ENCODE peak calls at places on chromosomes 1 and 21, in nine cellular contexts. One of them, this sample, is unnamed.

GRCh38 chr1:147072371-147073061 is 99.8 kb downstream of the PRKAB2 start:
- DNase-seq in ACHN: no peak
- DNase-seq in EH: peak; percentile 14
- DNase-seq in GM13977: no peak
- DNase-seq in glomerular endothelial cell: no peak
- DNase-seq in colonic mucosa: no peak
- DNase-seq in esophagus muscularis mucosa: no peak
- DNase-seq in activated T-cell treated with anti-CD3 and anti-CD28 coated beads, Interleukin-2, amount 50 U/mL, for 48 hours: peak; percentile 39
- DNase-seq in NCI-H2029: no peak
- DNase-seq in this sample: peak; percentile 82

GRCh38 chr1:30745156-30745833 is 12.3 kb downstream of the LAPTM5 start:
- DNase-seq in EH: no peak
- DNase-seq in esophagus muscularis mucosa: no peak
- DNase-seq in colonic mucosa: no peak
- DNase-seq in NCI-H2029: no peak
- DNase-seq in glomerular endothelial cell: no peak
- DNase-seq in GM13977: no peak
- DNase-seq in activated T-cell treated with anti-CD3 and anti-CD28 coated beads, Interleukin-2, amount 50 U/mL, for 48 hours: peak; percentile 49
- DNase-seq in ACHN: no peak
- DNase-seq in this sample: no peak

GRCh38 chr1:207711285-207711684 is 40.6 kb upstream of the CD46 start:
- DNase-seq in esophagus muscularis mucosa: no peak
- DNase-seq in colonic mucosa: no peak
- DNase-seq in NCI-H2029: no peak
- DNase-seq in GM13977: no peak
- DNase-seq in activated T-cell treated with anti-CD3 and anti-CD28 coated beads, Interleukin-2, amount 50 U/mL, for 48 hours: no peak
- DNase-seq in glomerular endothelial cell: no peak
- DNase-seq in EH: peak; percentile 43
- DNase-seq in ACHN: peak; percentile 39
- DNase-seq in this sample: no peak

GRCh38 chr1:228030451-228031201 is 23.8 kb downstream of the WNT3A start:
- DNase-seq in ACHN: no peak
- DNase-seq in colonic mucosa: no peak
- DNase-seq in NCI-H2029: no peak
- DNase-seq in GM13977: no peak
- DNase-seq in activated T-cell treated with anti-CD3 and anti-CD28 coated beads, Interleukin-2, amount 50 U/mL, for 48 hours: no peak
- DNase-seq in glomerular endothelial cell: no peak
- DNase-seq in EH: no peak
- DNase-seq in esophagus muscularis mucosa: no peak
- DNase-seq in this sample: no peak

GRCh38 chr1:38289034-38289433 is 242.4 kb upstream of the POU3F1 start:
- DNase-seq in ACHN: no peak
- DNase-seq in colonic mucosa: no peak
- DNase-seq in activated T-cell treated with anti-CD3 and anti-CD28 coated beads, Interleukin-2, amount 50 U/mL, for 48 hours: no peak
- DNase-seq in EH: no peak
- DNase-seq in esophagus muscularis mucosa: no peak
- DNase-seq in glomerular endothelial cell: no peak
- DNase-seq in GM13977: no peak
- DNase-seq in NCI-H2029: no peak
- DNase-seq in this sample: no peak

GRCh38 chr1:64511054-64511453 is 41.1 kb downstream of the CACHD1 start:
- DNase-seq in esophagus muscularis mucosa: no peak
- DNase-seq in GM13977: no peak
- DNase-seq in ACHN: no peak
- DNase-seq in EH: no peak
- DNase-seq in colonic mucosa: no peak
- DNase-seq in activated T-cell treated with anti-CD3 and anti-CD28 coated beads, Interleukin-2, amount 50 U/mL, for 48 hours: no peak
- DNase-seq in glomerular endothelial cell: no peak
- DNase-seq in NCI-H2029: no peak
- DNase-seq in this sample: no peak

GRCh38 chr1:59994302-59995198 is 68.0 kb upstream of the CYP2J2 start:
- DNase-seq in GM13977: no peak
- DNase-seq in glomerular endothelial cell: no peak
- DNase-seq in esophagus muscularis mucosa: no peak
- DNase-seq in activated T-cell treated with anti-CD3 and anti-CD28 coated beads, Interleukin-2, amount 50 U/mL, for 48 hours: no peak
- DNase-seq in NCI-H2029: no peak
- DNase-seq in EH: peak; percentile 95
- DNase-seq in colonic mucosa: no peak
- DNase-seq in ACHN: no peak
- DNase-seq in this sample: no peak

GRCh38 chr1:231420959-231421615 is 1.0 kb downstream of the EGLN1 start:
- DNase-seq in activated T-cell treated with anti-CD3 and anti-CD28 coated beads, Interleukin-2, amount 50 U/mL, for 48 hours: peak; percentile 55
- DNase-seq in esophagus muscularis mucosa: no peak
- DNase-seq in ACHN: peak; percentile 59
- DNase-seq in GM13977: peak; percentile 28
- DNase-seq in colonic mucosa: peak; percentile 57
- DNase-seq in EH: peak; percentile 57
- DNase-seq in NCI-H2029: no peak
- DNase-seq in glomerular endothelial cell: no peak
- DNase-seq in this sample: peak; percentile 86

GRCh38 chr1:20184997-20185833 is 681 bp upstream of the UBXN10 start:
- DNase-seq in GM13977: peak; percentile 50
- DNase-seq in colonic mucosa: no peak
- DNase-seq in ACHN: no peak
- DNase-seq in NCI-H2029: no peak
- DNase-seq in esophagus muscularis mucosa: no peak
- DNase-seq in glomerular endothelial cell: no peak
- DNase-seq in activated T-cell treated with anti-CD3 and anti-CD28 coated beads, Interleukin-2, amount 50 U/mL, for 48 hours: peak; percentile 77
- DNase-seq in EH: no peak
- DNase-seq in this sample: no peak

GRCh38 chr1:75430526-75430925 is 180.4 kb downstream of the SLC44A5 start:
- DNase-seq in NCI-H2029: no peak
- DNase-seq in colonic mucosa: no peak
- DNase-seq in glomerular endothelial cell: no peak
- DNase-seq in EH: no peak
- DNase-seq in activated T-cell treated with anti-CD3 and anti-CD28 coated beads, Interleukin-2, amount 50 U/mL, for 48 hours: no peak
- DNase-seq in ACHN: no peak
- DNase-seq in esophagus muscularis mucosa: no peak
- DNase-seq in GM13977: no peak
- DNase-seq in this sample: no peak

GRCh38 chr1:72006092-72006491 is 276.2 kb downstream of the NEGR1 start:
- DNase-seq in colonic mucosa: no peak
- DNase-seq in glomerular endothelial cell: no peak
- DNase-seq in EH: peak; percentile 27
- DNase-seq in NCI-H2029: no peak
- DNase-seq in esophagus muscularis mucosa: no peak
- DNase-seq in GM13977: no peak
- DNase-seq in activated T-cell treated with anti-CD3 and anti-CD28 coated beads, Interleukin-2, amount 50 U/mL, for 48 hours: no peak
- DNase-seq in ACHN: no peak
- DNase-seq in this sample: no peak

GRCh38 chr1:38003261-38004250 is 1.8 kb downstream of the FHL3 start:
- DNase-seq in esophagus muscularis mucosa: no peak
- DNase-seq in GM13977: no peak
- DNase-seq in activated T-cell treated with anti-CD3 and anti-CD28 coated beads, Interleukin-2, amount 50 U/mL, for 48 hours: no peak
- DNase-seq in NCI-H2029: no peak
- DNase-seq in ACHN: no peak
- DNase-seq in colonic mucosa: no peak
- DNase-seq in glomerular endothelial cell: no peak
- DNase-seq in EH: peak; percentile 53
- DNase-seq in this sample: no peak

GRCh38 chr1:32234792-32235191 is 12.2 kb upstream of the FAM167B start:
- DNase-seq in activated T-cell treated with anti-CD3 and anti-CD28 coated beads, Interleukin-2, amount 50 U/mL, for 48 hours: no peak
- DNase-seq in NCI-H2029: no peak
- DNase-seq in EH: no peak
- DNase-seq in glomerular endothelial cell: no peak
- DNase-seq in colonic mucosa: no peak
- DNase-seq in esophagus muscularis mucosa: no peak
- DNase-seq in ACHN: no peak
- DNase-seq in GM13977: no peak
- DNase-seq in this sample: no peak

GRCh38 chr1:33007190-33008050 is 29.3 kb downstream of the AK2 start:
- DNase-seq in NCI-H2029: peak; percentile 88
- DNase-seq in GM13977: no peak
- DNase-seq in glomerular endothelial cell: no peak
- DNase-seq in esophagus muscularis mucosa: no peak
- DNase-seq in colonic mucosa: no peak
- DNase-seq in EH: peak; percentile 91
- DNase-seq in activated T-cell treated with anti-CD3 and anti-CD28 coated beads, Interleukin-2, amount 50 U/mL, for 48 hours: no peak
- DNase-seq in ACHN: peak; percentile 79
- DNase-seq in this sample: no peak

GRCh38 chr1:234611153-234611798 is 1.3 kb upstream of the IRF2BP2 start:
- DNase-seq in EH: peak; percentile 87
- DNase-seq in glomerular endothelial cell: no peak
- DNase-seq in activated T-cell treated with anti-CD3 and anti-CD28 coated beads, Interleukin-2, amount 50 U/mL, for 48 hours: no peak
- DNase-seq in ACHN: peak; percentile 92
- DNase-seq in esophagus muscularis mucosa: no peak
- DNase-seq in GM13977: peak; percentile 79
- DNase-seq in NCI-H2029: peak; percentile 95
- DNase-seq in colonic mucosa: peak; percentile 83
- DNase-seq in this sample: peak; percentile 80

GRCh38 chr1:184802739-184803492 is 48.3 kb upstream of the EDEM3 start:
- DNase-seq in glomerular endothelial cell: no peak
- DNase-seq in EH: peak; percentile 41
- DNase-seq in activated T-cell treated with anti-CD3 and anti-CD28 coated beads, Interleukin-2, amount 50 U/mL, for 48 hours: no peak
- DNase-seq in colonic mucosa: no peak
- DNase-seq in esophagus muscularis mucosa: no peak
- DNase-seq in GM13977: peak; percentile 34
- DNase-seq in ACHN: no peak
- DNase-seq in NCI-H2029: peak; percentile 51
- DNase-seq in this sample: no peak

GRCh38 chr1:197688233-197688632 is 87.0 kb downstream of the DENND1B start:
- DNase-seq in NCI-H2029: no peak
- DNase-seq in colonic mucosa: no peak
- DNase-seq in GM13977: no peak
- DNase-seq in activated T-cell treated with anti-CD3 and anti-CD28 coated beads, Interleukin-2, amount 50 U/mL, for 48 hours: no peak
- DNase-seq in EH: no peak
- DNase-seq in ACHN: no peak
- DNase-seq in glomerular endothelial cell: no peak
- DNase-seq in esophagus muscularis mucosa: no peak
- DNase-seq in this sample: no peak

GRCh38 chr1:190452272-190452848 is 25.3 kb downstream of the BRINP3 start:
- DNase-seq in EH: no peak
- DNase-seq in colonic mucosa: no peak
- DNase-seq in activated T-cell treated with anti-CD3 and anti-CD28 coated beads, Interleukin-2, amount 50 U/mL, for 48 hours: no peak
- DNase-seq in GM13977: no peak
- DNase-seq in esophagus muscularis mucosa: no peak
- DNase-seq in ACHN: no peak
- DNase-seq in glomerular endothelial cell: no peak
- DNase-seq in NCI-H2029: no peak
- DNase-seq in this sample: no peak

GRCh38 chr1:29380532-29380931 is 144.2 kb downstream of the PTPRU start:
- DNase-seq in NCI-H2029: no peak
- DNase-seq in GM13977: no peak
- DNase-seq in EH: no peak
- DNase-seq in glomerular endothelial cell: no peak
- DNase-seq in esophagus muscularis mucosa: no peak
- DNase-seq in activated T-cell treated with anti-CD3 and anti-CD28 coated beads, Interleukin-2, amount 50 U/mL, for 48 hours: no peak
- DNase-seq in ACHN: no peak
- DNase-seq in colonic mucosa: no peak
- DNase-seq in this sample: no peak

GRCh38 chr1:226135059-226135651 is 51.4 kb downstream of the ACBD3 start:
- DNase-seq in esophagus muscularis mucosa: peak; percentile 90
- DNase-seq in NCI-H2029: peak; percentile 89
- DNase-seq in glomerular endothelial cell: no peak
- DNase-seq in EH: no peak
- DNase-seq in GM13977: peak; percentile 6
- DNase-seq in colonic mucosa: peak; percentile 82
- DNase-seq in activated T-cell treated with anti-CD3 and anti-CD28 coated beads, Interleukin-2, amount 50 U/mL, for 48 hours: no peak
- DNase-seq in ACHN: no peak
- DNase-seq in this sample: no peak

GRCh38 chr21:14078746-14079375 is 131.9 kb downstream of the LIPI start:
- DNase-seq in colonic mucosa: peak; percentile 14
- DNase-seq in activated T-cell treated with anti-CD3 and anti-CD28 coated beads, Interleukin-2, amount 50 U/mL, for 48 hours: no peak
- DNase-seq in NCI-H2029: no peak
- DNase-seq in ACHN: no peak
- DNase-seq in esophagus muscularis mucosa: no peak
- DNase-seq in EH: no peak
- DNase-seq in GM13977: no peak
- DNase-seq in glomerular endothelial cell: no peak
- DNase-seq in this sample: no peak

GRCh38 chr1:111596499-111596898 is 23.1 kb upstream of the RAP1A start:
- DNase-seq in NCI-H2029: no peak
- DNase-seq in GM13977: no peak
- DNase-seq in ACHN: no peak
- DNase-seq in EH: no peak
- DNase-seq in activated T-cell treated with anti-CD3 and anti-CD28 coated beads, Interleukin-2, amount 50 U/mL, for 48 hours: no peak
- DNase-seq in colonic mucosa: no peak
- DNase-seq in esophagus muscularis mucosa: peak; percentile 84
- DNase-seq in glomerular endothelial cell: no peak
- DNase-seq in this sample: no peak

GRCh38 chr1:180842052-180842451 is 70.6 kb upstream of the KIAA1614 start:
- DNase-seq in activated T-cell treated with anti-CD3 and anti-CD28 coated beads, Interleukin-2, amount 50 U/mL, for 48 hours: no peak
- DNase-seq in ACHN: no peak
- DNase-seq in GM13977: no peak
- DNase-seq in glomerular endothelial cell: no peak
- DNase-seq in esophagus muscularis mucosa: no peak
- DNase-seq in colonic mucosa: no peak
- DNase-seq in EH: peak; percentile 83
- DNase-seq in NCI-H2029: no peak
- DNase-seq in this sample: no peak

GRCh38 chr1:18794066-18794465 is 65.4 kb downstream of the TAS1R2 start:
- DNase-seq in activated T-cell treated with anti-CD3 and anti-CD28 coated beads, Interleukin-2, amount 50 U/mL, for 48 hours: no peak
- DNase-seq in GM13977: no peak
- DNase-seq in NCI-H2029: peak; percentile 41
- DNase-seq in ACHN: no peak
- DNase-seq in glomerular endothelial cell: no peak
- DNase-seq in esophagus muscularis mucosa: no peak
- DNase-seq in colonic mucosa: no peak
- DNase-seq in EH: no peak
- DNase-seq in this sample: no peak

GRCh38 chr1:20723159-20723536 is 5.3 kb upstream of the KIF17 start:
- DNase-seq in esophagus muscularis mucosa: no peak
- DNase-seq in GM13977: no peak
- DNase-seq in glomerular endothelial cell: no peak
- DNase-seq in NCI-H2029: no peak
- DNase-seq in EH: no peak
- DNase-seq in ACHN: no peak
- DNase-seq in activated T-cell treated with anti-CD3 and anti-CD28 coated beads, Interleukin-2, amount 50 U/mL, for 48 hours: no peak
- DNase-seq in colonic mucosa: no peak
- DNase-seq in this sample: no peak

GRCh38 chr1:52424238-52424637 is 19.8 kb downstream of the PRPF38A start:
- DNase-seq in EH: peak; percentile 35
- DNase-seq in activated T-cell treated with anti-CD3 and anti-CD28 coated beads, Interleukin-2, amount 50 U/mL, for 48 hours: no peak
- DNase-seq in glomerular endothelial cell: no peak
- DNase-seq in ACHN: no peak
- DNase-seq in GM13977: no peak
- DNase-seq in colonic mucosa: no peak
- DNase-seq in esophagus muscularis mucosa: no peak
- DNase-seq in NCI-H2029: no peak
- DNase-seq in this sample: no peak

GRCh38 chr1:21624577-21625389 is 44.4 kb downstream of the RAP1GAP start:
- DNase-seq in glomerular endothelial cell: no peak
- DNase-seq in ACHN: no peak
- DNase-seq in activated T-cell treated with anti-CD3 and anti-CD28 coated beads, Interleukin-2, amount 50 U/mL, for 48 hours: no peak
- DNase-seq in colonic mucosa: no peak
- DNase-seq in esophagus muscularis mucosa: no peak
- DNase-seq in EH: peak; percentile 51
- DNase-seq in GM13977: no peak
- DNase-seq in NCI-H2029: no peak
- DNase-seq in this sample: no peak

GRCh38 chr1:226964611-226965486 is 24.8 kb downstream of the COQ8A start:
- DNase-seq in NCI-H2029: no peak
- DNase-seq in ACHN: no peak
- DNase-seq in glomerular endothelial cell: no peak
- DNase-seq in esophagus muscularis mucosa: no peak
- DNase-seq in EH: no peak
- DNase-seq in activated T-cell treated with anti-CD3 and anti-CD28 coated beads, Interleukin-2, amount 50 U/mL, for 48 hours: no peak
- DNase-seq in colonic mucosa: no peak
- DNase-seq in GM13977: no peak
- DNase-seq in this sample: no peak

GRCh38 chr1:31626451-31627202 is 9.1 kb downstream of the HCRTR1 start:
- DNase-seq in EH: peak; percentile 68
- DNase-seq in glomerular endothelial cell: no peak
- DNase-seq in colonic mucosa: no peak
- DNase-seq in esophagus muscularis mucosa: no peak
- DNase-seq in NCI-H2029: no peak
- DNase-seq in activated T-cell treated with anti-CD3 and anti-CD28 coated beads, Interleukin-2, amount 50 U/mL, for 48 hours: no peak
- DNase-seq in ACHN: no peak
- DNase-seq in GM13977: no peak
- DNase-seq in this sample: no peak

GRCh38 chr21:26965567-26966359 is 1.1 kb downstream of the ADAMTS5 start:
- DNase-seq in NCI-H2029: no peak
- DNase-seq in ACHN: peak; percentile 37
- DNase-seq in activated T-cell treated with anti-CD3 and anti-CD28 coated beads, Interleukin-2, amount 50 U/mL, for 48 hours: no peak
- DNase-seq in esophagus muscularis mucosa: no peak
- DNase-seq in glomerular endothelial cell: no peak
- DNase-seq in GM13977: peak; percentile 20
- DNase-seq in colonic mucosa: peak; percentile 19
- DNase-seq in EH: peak; percentile 22
- DNase-seq in this sample: peak; percentile 86

GRCh38 chr1:20358761-20359263 is 68.1 kb downstream of the VWA5B1 start:
- DNase-seq in activated T-cell treated with anti-CD3 and anti-CD28 coated beads, Interleukin-2, amount 50 U/mL, for 48 hours: no peak
- DNase-seq in NCI-H2029: peak; percentile 60
- DNase-seq in ACHN: no peak
- DNase-seq in glomerular endothelial cell: no peak
- DNase-seq in esophagus muscularis mucosa: no peak
- DNase-seq in EH: peak; percentile 63
- DNase-seq in GM13977: no peak
- DNase-seq in colonic mucosa: peak; percentile 90
- DNase-seq in this sample: no peak